ENCODE peak calls at places on chromosomes 6 and 20, in nine cellular contexts. I is activated CD4-positive, alpha-beta T cell treated with anti-CD3 and anti-CD28 coated beads for 36 hours; A is amygdala; T is HuH-7.5; Q is MCF 10A; E is stomach; C is germinal center; W is activated naive CD4-positive, alpha-beta T cell; N is body of pancreas. L is an unnamed sample.

GRCh38 chr6:148550569-148550968 is 196.3 kb upstream of the UST start:
- DNase-seq in T (peak), C (no peak), W (no peak), A (no peak), I (no peak), E (no peak), Q (no peak), N (no peak), L (no peak)

GRCh38 chr6:43639984-43640800 is 4.6 kb downstream of the MAD2L1BP start:
- DNase-seq in E (no peak), Q (no peak), W (no peak), N (no peak), T (no peak), C (no peak), I (no peak), A (no peak), L (no peak)

GRCh38 chr20:34111057-34111711 is 859 bp downstream of the EIF2S2 start:
- DNase-seq in T (no peak), C (peak), Q (peak), E (no peak), I (no peak), N (peak), W (no peak), A (no peak), L (no peak)

GRCh38 chr20:8094845-8095244 is 37.2 kb upstream of the PLCB1 start:
- DNase-seq in A (no peak), T (no peak), Q (peak), E (no peak), N (peak), W (no peak), I (no peak), C (no peak), L (no peak)

GRCh38 chr20:19269737-19270325 is 57.4 kb downstream of the SLC24A3 start:
- DNase-seq in A (no peak), N (no peak), E (no peak), Q (peak), T (no peak), C (no peak), I (no peak), W (no peak), L (no peak)

GRCh38 chr6:28657756-28658465 is 132.2 kb downstream of the GPX5 start:
- DNase-seq in N (peak), A (no peak), Q (peak), E (no peak), C (peak), I (peak), W (no peak), T (peak), L (no peak)

GRCh38 chr20:59205044-59205443 is 41.4 kb downstream of the ZNF831 start:
- DNase-seq in T (no peak), I (no peak), A (no peak), N (no peak), W (no peak), Q (no peak), C (no peak), E (no peak), L (no peak)

GRCh38 chr6:51300510-51300909 is 481.8 kb downstream of the TFAP2B start:
- DNase-seq in Q (no peak), N (no peak), E (no peak), A (no peak), C (no peak), T (no peak), I (no peak), W (no peak), L (no peak)

GRCh38 chr6:169777896-169778295 is 26.5 kb downstream of the ERMARD start:
- DNase-seq in C (no peak), A (no peak), Q (no peak), I (no peak), W (no peak), E (no peak), T (no peak), N (no peak), L (no peak)

GRCh38 chr6:159941286-159942113 is 27.4 kb upstream of the IGF2R start:
- DNase-seq in I (peak), C (no peak), T (no peak), E (no peak), N (no peak), W (no peak), A (no peak), Q (peak), L (no peak)

GRCh38 chr6:23526519-23526918 is 599.5 kb upstream of the NRSN1 start:
- DNase-seq in Q (no peak), E (no peak), I (no peak), W (no peak), T (no peak), A (no peak), C (no peak), N (no peak), L (no peak)

GRCh38 chr6:42026540-42026939 is 23.8 kb upstream of the TAF8 start:
- DNase-seq in W (no peak), E (no peak), C (no peak), I (no peak), T (no peak), Q (no peak), N (no peak), A (no peak), L (no peak)

GRCh38 chr6:71902261-71902660 is 15.9 kb downstream of the RIMS1 start:
- DNase-seq in T (no peak), N (no peak), A (no peak), C (no peak), I (no peak), W (no peak), E (no peak), Q (no peak), L (no peak)

GRCh38 chr20:36988494-36988966 is 37.0 kb upstream of the SAMHD1 start:
- DNase-seq in E (no peak), I (peak), W (no peak), Q (peak), A (no peak), N (no peak), C (no peak), T (no peak), L (no peak)

GRCh38 chr6:45169815-45170214 is 158.3 kb upstream of the RUNX2 start:
- DNase-seq in T (no peak), I (no peak), W (no peak), N (no peak), E (no peak), A (no peak), Q (no peak), C (no peak), L (no peak)

GRCh38 chr6:131197716-131198115 is 62.4 kb downstream of the AKAP7 start:
- DNase-seq in T (no peak), E (no peak), Q (no peak), N (no peak), W (no peak), I (no peak), A (no peak), C (no peak), L (no peak)

GRCh38 chr6:116059713-116060571 is 749 bp downstream of the FRK start:
- DNase-seq in N (peak), I (no peak), E (peak), Q (peak), C (no peak), T (no peak), W (no peak), A (no peak), L (no peak)

GRCh38 chr6:166361080-166361429 is 18.7 kb upstream of the SFT2D1 start:
- DNase-seq in Q (peak), I (no peak), A (no peak), N (no peak), T (peak), E (no peak), W (no peak), C (no peak), L (no peak)

GRCh38 chr6:16704706-16705402 is 56.4 kb downstream of the ATXN1 start:
- DNase-seq in E (no peak), A (no peak), T (no peak), C (no peak), I (peak), Q (no peak), N (no peak), W (no peak), L (no peak)

GRCh38 chr6:152720964-152721363 is 23.3 kb downstream of the MYCT1 start:
- DNase-seq in I (no peak), T (no peak), Q (peak), N (no peak), E (no peak), A (no peak), C (no peak), W (no peak), L (no peak)

GRCh38 chr20:62662422-62662821 is 20.1 kb downstream of the SLCO4A1 start:
- DNase-seq in W (no peak), N (no peak), A (no peak), C (no peak), T (no peak), Q (no peak), I (no peak), E (no peak), L (no peak)

GRCh38 chr6:35417979-35418661 is 34.0 kb upstream of the FANCE start:
- DNase-seq in E (no peak), W (no peak), I (peak), T (no peak), C (no peak), N (no peak), Q (no peak), A (no peak), L (no peak)

GRCh38 chr6:51490101-51490500 is 597.3 kb downstream of the PKHD1 start:
- DNase-seq in T (no peak), N (no peak), W (no peak), E (no peak), I (no peak), A (no peak), C (no peak), Q (no peak), L (no peak)

GRCh38 chr6:69349776-69350175 is 447.0 kb downstream of the LMBRD1 start:
- DNase-seq in N (no peak), I (no peak), W (no peak), E (no peak), A (peak), Q (no peak), C (no peak), T (no peak), L (no peak)

GRCh38 chr6:148432405-148433195 is 90.0 kb downstream of the SASH1 start:
- DNase-seq in E (no peak), C (no peak), W (no peak), A (no peak), N (no peak), T (no peak), Q (peak), I (no peak), L (no peak)

GRCh38 chr6:114432380-114432779 is 89.6 kb upstream of the HS3ST5 start:
- DNase-seq in C (no peak), I (no peak), N (no peak), W (no peak), T (no peak), E (no peak), A (no peak), Q (no peak), L (no peak)

GRCh38 chr20:41466836-41467619 is 100.4 kb upstream of the EMILIN3 start:
- DNase-seq in Q (no peak), W (no peak), E (no peak), I (no peak), A (no peak), N (no peak), T (no peak), C (no peak), L (no peak)

GRCh38 chr6:21559238-21559637 is 34.3 kb upstream of the SOX4 start:
- DNase-seq in Q (no peak), I (no peak), N (no peak), A (no peak), C (no peak), W (no peak), T (no peak), E (no peak), L (no peak)

L was measured in GOT3.